ENCODE peak calls at places on chromosomes 5 and 9, in six cellular contexts. One of them, this sample, is unnamed.

GRCh38 chr5:71757590-71758543 is 38.8 kb downstream of the CARTPT start:
- DNase-seq in HL-60: no peak
- DNase-seq in K562: peak; percentile 45
- DNase-seq in GM12891: no peak
- DNase-seq in sigmoid colon: peak; percentile 77
- DNase-seq in SK-N-SH: peak; percentile 59
- DNase-seq in this sample: peak; percentile 85

GRCh38 chr9:70525553-70525952 is 111.1 kb upstream of the KLF9 start:
- DNase-seq in SK-N-SH: no peak
- DNase-seq in sigmoid colon: no peak
- DNase-seq in HL-60: peak; percentile 47
- DNase-seq in K562: no peak
- DNase-seq in GM12891: no peak
- DNase-seq in this sample: peak; percentile 74

GRCh38 chr5:138918680-138919079 is 43.5 kb upstream of the LRRTM2 start:
- DNase-seq in HL-60: no peak
- DNase-seq in K562: no peak
- DNase-seq in SK-N-SH: no peak
- DNase-seq in GM12891: no peak
- DNase-seq in sigmoid colon: no peak
- DNase-seq in this sample: no peak

GRCh38 chr5:174825587-174825986 is 101.2 kb downstream of the MSX2 start:
- DNase-seq in HL-60: no peak
- DNase-seq in K562: no peak
- DNase-seq in sigmoid colon: no peak
- DNase-seq in SK-N-SH: no peak
- DNase-seq in GM12891: no peak
- DNase-seq in this sample: no peak

GRCh38 chr9:37997636-37998374 is 71.2 kb downstream of the SHB start:
- DNase-seq in K562: no peak
- DNase-seq in sigmoid colon: peak; percentile 86
- DNase-seq in GM12891: no peak
- DNase-seq in SK-N-SH: peak; percentile 67
- DNase-seq in HL-60: no peak
- DNase-seq in this sample: no peak

GRCh38 chr5:155085282-155085990 is 71.9 kb downstream of the KIF4B start:
- DNase-seq in HL-60: no peak
- DNase-seq in sigmoid colon: no peak
- DNase-seq in GM12891: no peak
- DNase-seq in K562: no peak
- DNase-seq in SK-N-SH: no peak
- DNase-seq in this sample: no peak

GRCh38 chr5:89520771-89521170 is 637.8 kb upstream of the MEF2C start:
- DNase-seq in HL-60: no peak
- DNase-seq in K562: no peak
- DNase-seq in GM12891: no peak
- DNase-seq in SK-N-SH: no peak
- DNase-seq in sigmoid colon: no peak
- DNase-seq in this sample: no peak

GRCh38 chr9:114072181-114073140 is 5.6 kb downstream of the AMBP start:
- DNase-seq in K562: no peak
- DNase-seq in SK-N-SH: no peak
- DNase-seq in GM12891: no peak
- DNase-seq in HL-60: no peak
- DNase-seq in sigmoid colon: peak; percentile 75
- DNase-seq in this sample: no peak

GRCh38 chr5:173282916-173283315 is 45.3 kb downstream of the STC2 start:
- DNase-seq in SK-N-SH: no peak
- DNase-seq in K562: no peak
- DNase-seq in HL-60: no peak
- DNase-seq in sigmoid colon: no peak
- DNase-seq in GM12891: no peak
- DNase-seq in this sample: no peak

GRCh38 chr5:68304421-68305052 is 89.0 kb downstream of the PIK3R1 start:
- DNase-seq in GM12891: no peak
- DNase-seq in SK-N-SH: no peak
- DNase-seq in K562: peak; percentile 48
- DNase-seq in sigmoid colon: no peak
- DNase-seq in HL-60: no peak
- DNase-seq in this sample: no peak

GRCh38 chr9:36632892-36633291 is 60.2 kb downstream of the MELK start:
- DNase-seq in GM12891: peak; percentile 7
- DNase-seq in HL-60: no peak
- DNase-seq in K562: no peak
- DNase-seq in SK-N-SH: peak; percentile 47
- DNase-seq in sigmoid colon: no peak
- DNase-seq in this sample: peak; percentile 51

GRCh38 chr9:92786298-92786697 is 21.7 kb upstream of the BICD2 start:
- DNase-seq in SK-N-SH: no peak
- DNase-seq in sigmoid colon: no peak
- DNase-seq in GM12891: no peak
- DNase-seq in K562: no peak
- DNase-seq in HL-60: no peak
- DNase-seq in this sample: no peak

GRCh38 chr9:79583957-79584654 is 12.3 kb downstream of the TLE4 start:
- DNase-seq in sigmoid colon: peak; percentile 75
- DNase-seq in SK-N-SH: no peak
- DNase-seq in HL-60: no peak
- DNase-seq in K562: peak; percentile 40
- DNase-seq in GM12891: no peak
- DNase-seq in this sample: no peak

GRCh38 chr5:104199771-104200170 is 637.2 kb upstream of the NUDT12 start:
- DNase-seq in K562: no peak
- DNase-seq in sigmoid colon: no peak
- DNase-seq in HL-60: no peak
- DNase-seq in SK-N-SH: no peak
- DNase-seq in GM12891: no peak
- DNase-seq in this sample: no peak

GRCh38 chr5:133109655-133110483 is 58.1 kb downstream of the HSPA4 start:
- DNase-seq in GM12891: no peak
- DNase-seq in K562: no peak
- DNase-seq in sigmoid colon: no peak
- DNase-seq in SK-N-SH: no peak
- DNase-seq in HL-60: no peak
- DNase-seq in this sample: no peak

GRCh38 chr5:172791291-172791690 is 20.3 kb upstream of the DUSP1 start:
- DNase-seq in SK-N-SH: no peak
- DNase-seq in sigmoid colon: peak; percentile 66
- DNase-seq in K562: no peak
- DNase-seq in GM12891: no peak
- DNase-seq in HL-60: no peak
- DNase-seq in this sample: no peak

GRCh38 chr9:5626727-5627634 is 1.9 kb upstream of the RIC1 start:
- DNase-seq in sigmoid colon: no peak
- DNase-seq in GM12891: no peak
- DNase-seq in K562: peak; percentile 53
- DNase-seq in SK-N-SH: peak; percentile 7
- DNase-seq in HL-60: peak; percentile 73
- DNase-seq in this sample: peak; percentile 79

GRCh38 chr9:3332802-3333201 is 193.0 kb downstream of the RFX3 start:
- DNase-seq in GM12891: no peak
- DNase-seq in K562: no peak
- DNase-seq in sigmoid colon: no peak
- DNase-seq in SK-N-SH: no peak
- DNase-seq in HL-60: no peak
- DNase-seq in this sample: peak; percentile 88

GRCh38 chr5:138573949-138574670 is 1.1 kb downstream of the HSPA9 start:
- DNase-seq in sigmoid colon: no peak
- DNase-seq in SK-N-SH: no peak
- DNase-seq in HL-60: no peak
- DNase-seq in GM12891: no peak
- DNase-seq in K562: no peak
- DNase-seq in this sample: no peak

GRCh38 chr9:109602987-109603386 is 104.9 kb upstream of the PTPN3 start:
- DNase-seq in K562: no peak
- DNase-seq in sigmoid colon: no peak
- DNase-seq in HL-60: no peak
- DNase-seq in GM12891: no peak
- DNase-seq in SK-N-SH: no peak
- DNase-seq in this sample: no peak

GRCh38 chr5:39461007-39461682 is 36.4 kb upstream of the DAB2 start:
- DNase-seq in SK-N-SH: no peak
- DNase-seq in K562: no peak
- DNase-seq in HL-60: peak; percentile 33
- DNase-seq in GM12891: peak; percentile 3
- DNase-seq in sigmoid colon: peak; percentile 73
- DNase-seq in this sample: no peak

GRCh38 chr5:97499605-97500004 is 316.6 kb upstream of the RIOK2 start:
- DNase-seq in GM12891: no peak
- DNase-seq in SK-N-SH: no peak
- DNase-seq in K562: no peak
- DNase-seq in sigmoid colon: no peak
- DNase-seq in HL-60: no peak
- DNase-seq in this sample: no peak

GRCh38 chr5:136021016-136021405 is 7.8 kb upstream of the TGFBI start:
- DNase-seq in SK-N-SH: no peak
- DNase-seq in sigmoid colon: peak; percentile 37
- DNase-seq in HL-60: no peak
- DNase-seq in K562: peak; percentile 43
- DNase-seq in GM12891: no peak
- DNase-seq in this sample: no peak

GRCh38 chr9:132243156-132244074 is 81.6 kb downstream of the NTNG2 start:
- DNase-seq in K562: no peak
- DNase-seq in SK-N-SH: no peak
- DNase-seq in GM12891: no peak
- DNase-seq in sigmoid colon: no peak
- DNase-seq in HL-60: no peak
- DNase-seq in this sample: no peak

GRCh38 chr5:141945511-141946024 is 12.4 kb downstream of the PCDH12 start:
- DNase-seq in GM12891: no peak
- DNase-seq in HL-60: no peak
- DNase-seq in K562: no peak
- DNase-seq in sigmoid colon: peak; percentile 76
- DNase-seq in SK-N-SH: peak; percentile 39
- DNase-seq in this sample: no peak

GRCh38 chr5:65663804-65664521 is 39.1 kb downstream of the SHLD3 start:
- DNase-seq in sigmoid colon: no peak
- DNase-seq in GM12891: no peak
- DNase-seq in HL-60: no peak
- DNase-seq in K562: no peak
- DNase-seq in SK-N-SH: peak; percentile 17
- DNase-seq in this sample: peak; percentile 16

GRCh38 chr9:8256880-8257279 is 457.3 kb upstream of the DMAC1 start:
- DNase-seq in K562: no peak
- DNase-seq in SK-N-SH: no peak
- DNase-seq in sigmoid colon: no peak
- DNase-seq in GM12891: no peak
- DNase-seq in HL-60: no peak
- DNase-seq in this sample: no peak

GRCh38 chr9:132986586-132986985 is 8.1 kb downstream of the GFI1B start:
- DNase-seq in SK-N-SH: no peak
- DNase-seq in GM12891: no peak
- DNase-seq in HL-60: no peak
- DNase-seq in K562: no peak
- DNase-seq in sigmoid colon: no peak
- DNase-seq in this sample: no peak

GRCh38 chr5:173001229-173001841 is 17.8 kb downstream of the ATP6V0E1 start:
- DNase-seq in GM12891: no peak
- DNase-seq in K562: no peak
- DNase-seq in SK-N-SH: no peak
- DNase-seq in sigmoid colon: no peak
- DNase-seq in HL-60: no peak
- DNase-seq in this sample: no peak

GRCh38 chr9:19231126-19232035 is 888 bp downstream of the DENND4C start:
- DNase-seq in SK-N-SH: peak; percentile 20
- DNase-seq in HL-60: no peak
- DNase-seq in K562: peak; percentile 24
- DNase-seq in sigmoid colon: peak; percentile 69
- DNase-seq in GM12891: peak; percentile 20
- DNase-seq in this sample: peak; percentile 56

DNA sequence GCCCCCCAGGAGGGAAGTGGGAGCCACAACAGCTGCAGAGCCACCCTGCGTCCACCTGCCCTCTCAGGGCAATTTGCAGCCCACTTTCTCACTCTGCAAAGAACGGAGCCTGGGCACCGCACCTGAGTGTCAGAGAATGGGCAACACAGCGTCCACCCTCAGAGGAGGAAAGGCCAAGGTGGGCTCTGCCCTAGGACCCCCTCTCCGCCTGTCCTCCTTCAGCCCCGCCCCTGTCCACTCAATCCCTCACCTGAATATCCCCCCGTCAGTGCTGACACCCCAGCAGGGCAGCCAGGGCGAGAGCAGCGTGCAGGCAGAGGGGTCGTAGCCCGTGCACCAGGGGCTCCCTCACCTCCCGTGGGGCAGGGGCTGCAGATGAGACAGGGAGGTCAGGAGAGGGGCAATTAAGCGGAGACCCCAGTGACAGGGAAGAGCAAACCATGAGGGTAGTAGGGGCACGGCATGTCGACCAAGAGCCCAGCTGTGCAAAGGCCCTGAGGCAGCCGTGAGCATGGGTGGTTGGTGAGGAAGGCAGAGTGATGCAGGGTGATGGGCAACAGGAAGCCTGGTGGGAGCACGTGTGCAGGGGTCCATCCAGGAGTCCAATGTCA is 140.3 kb downstream of the OLFM1 start:
- DNase-seq in HL-60: no peak
- DNase-seq in GM12891: no peak
- DNase-seq in K562: no peak
- DNase-seq in SK-N-SH: no peak
- DNase-seq in sigmoid colon: peak; percentile 50
- DNase-seq in this sample: no peak
- TF ChIP-seq POLR2AphosphoS5 in HL-60: no peak
- TF ChIP-seq POLR2AphosphoS5 in GM12891: no peak
- TF ChIP-seq POLR2AphosphoS5 in K562: no peak
- TF ChIP-seq POLR2AphosphoS5 in SK-N-SH: no peak
- TF ChIP-seq POLR2AphosphoS5 in sigmoid colon: no peak
- TF ChIP-seq POLR2AphosphoS5 in this sample: no peak

GRCh38 chr5:134904621-134905245 is at the start of gene PCBD2:
- DNase-seq in SK-N-SH: peak; percentile 93
- DNase-seq in GM12891: peak; percentile 74
- DNase-seq in K562: peak; percentile 87
- DNase-seq in sigmoid colon: peak; percentile 94
- DNase-seq in HL-60: peak; percentile 64
- DNase-seq in this sample: peak; percentile 90
- TF ChIP-seq POLR2AphosphoS5 in SK-N-SH: peak; percentile 50
- TF ChIP-seq POLR2AphosphoS5 in GM12891: peak; percentile 71
- TF ChIP-seq POLR2AphosphoS5 in K562: no peak
- TF ChIP-seq POLR2AphosphoS5 in sigmoid colon: peak; percentile 60
- TF ChIP-seq POLR2AphosphoS5 in HL-60: peak; percentile 40
- TF ChIP-seq POLR2AphosphoS5 in this sample: peak; percentile 89

GRCh38 chr5:62650197-62650596 is 71.6 kb downstream of the LRRC70 start:
- DNase-seq in GM12891: no peak
- DNase-seq in HL-60: no peak
- DNase-seq in SK-N-SH: no peak
- DNase-seq in sigmoid colon: no peak
- DNase-seq in K562: no peak
- DNase-seq in this sample: no peak
- TF ChIP-seq POLR2AphosphoS5 in GM12891: no peak
- TF ChIP-seq POLR2AphosphoS5 in HL-60: no peak
- TF ChIP-seq POLR2AphosphoS5 in SK-N-SH: no peak
- TF ChIP-seq POLR2AphosphoS5 in sigmoid colon: no peak
- TF ChIP-seq POLR2AphosphoS5 in K562: no peak
- TF ChIP-seq POLR2AphosphoS5 in this sample: no peak

DNA sequence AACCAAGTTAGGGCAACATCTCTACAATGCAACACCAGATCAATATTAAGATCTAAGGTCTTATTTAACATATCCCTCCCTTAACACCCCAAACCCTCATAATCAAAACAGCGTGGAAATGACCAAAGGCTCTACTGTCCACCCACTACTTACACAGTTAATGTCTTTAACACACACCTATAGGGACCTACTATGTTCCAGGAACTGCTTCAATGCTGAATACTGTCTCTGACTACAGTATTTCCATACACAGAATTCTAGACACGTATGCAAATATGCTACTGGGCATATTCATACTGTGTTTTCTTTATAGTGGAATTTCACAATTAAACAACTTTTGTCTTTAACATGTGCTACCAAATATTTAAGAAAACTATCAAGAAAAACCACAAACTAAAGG is 55.4 kb downstream of the PSMB7 start:
- DNase-seq in sigmoid colon: no peak
- DNase-seq in GM12891: no peak
- DNase-seq in SK-N-SH: no peak
- DNase-seq in K562: no peak
- DNase-seq in HL-60: no peak
- DNase-seq in this sample: no peak
- TF ChIP-seq POLR2AphosphoS5 in sigmoid colon: no peak
- TF ChIP-seq POLR2AphosphoS5 in GM12891: no peak
- TF ChIP-seq POLR2AphosphoS5 in SK-N-SH: no peak
- TF ChIP-seq POLR2AphosphoS5 in K562: no peak
- TF ChIP-seq POLR2AphosphoS5 in HL-60: no peak
- TF ChIP-seq POLR2AphosphoS5 in this sample: no peak